ENCODE peak calls at places on chromosomes 11 and 22, in four cellular contexts. One of them, this sample, is unnamed.

GRCh38 chr11:95065336-95065735 is 1.4 kb upstream of the SRSF8 start:
- DNase-seq in HCT116: no peak
- DNase-seq in brain microvascular endothelial cell: no peak
- DNase-seq in fibroblast of the aortic adventitia: no peak
- DNase-seq in this sample: no peak

GRCh38 chr11:123195182-123196059 is at the start of gene CLMP:
- DNase-seq in HCT116: no peak
- DNase-seq in brain microvascular endothelial cell: no peak
- DNase-seq in fibroblast of the aortic adventitia: peak
- DNase-seq in this sample: no peak

GRCh38 chr11:92886243-92886905 is 83.1 kb upstream of the MTNR1B start:
- DNase-seq in HCT116: peak
- DNase-seq in brain microvascular endothelial cell: peak
- DNase-seq in fibroblast of the aortic adventitia: peak
- DNase-seq in this sample: no peak

GRCh38 chr11:3944198-3944597 is 88.7 kb downstream of the STIM1 start:
- DNase-seq in HCT116: no peak
- DNase-seq in brain microvascular endothelial cell: no peak
- DNase-seq in fibroblast of the aortic adventitia: peak
- DNase-seq in this sample: no peak

GRCh38 chr11:6925636-6926207 is 504 bp upstream of the ZNF215 start:
- DNase-seq in HCT116: peak
- DNase-seq in brain microvascular endothelial cell: no peak
- DNase-seq in fibroblast of the aortic adventitia: peak
- DNase-seq in this sample: no peak

GRCh38 chr11:32563600-32563959 is 20.1 kb upstream of the EIF3M start:
- DNase-seq in HCT116: no peak
- DNase-seq in brain microvascular endothelial cell: no peak
- DNase-seq in fibroblast of the aortic adventitia: no peak
- DNase-seq in this sample: no peak

GRCh38 chr11:71432761-71433647 is 15.2 kb downstream of the DHCR7 start:
- DNase-seq in HCT116: no peak
- DNase-seq in brain microvascular endothelial cell: no peak
- DNase-seq in fibroblast of the aortic adventitia: no peak
- DNase-seq in this sample: no peak

GRCh38 chr11:11931461-11932055 is 76.9 kb downstream of the DKK3 start:
- DNase-seq in HCT116: peak
- DNase-seq in brain microvascular endothelial cell: peak
- DNase-seq in fibroblast of the aortic adventitia: peak
- DNase-seq in this sample: no peak

GRCh38 chr11:3832816-3833215 is 7.9 kb downstream of the RHOG start:
- DNase-seq in HCT116: no peak
- DNase-seq in brain microvascular endothelial cell: no peak
- DNase-seq in fibroblast of the aortic adventitia: no peak
- DNase-seq in this sample: no peak

GRCh38 chr22:36055376-36056310 is 27.0 kb upstream of the RBFOX2 start:
- DNase-seq in HCT116: no peak
- DNase-seq in brain microvascular endothelial cell: peak
- DNase-seq in fibroblast of the aortic adventitia: no peak
- DNase-seq in this sample: no peak

GRCh38 chr22:35998748-35999147 is 29.9 kb downstream of the RBFOX2 start:
- DNase-seq in HCT116: no peak
- DNase-seq in brain microvascular endothelial cell: no peak
- DNase-seq in fibroblast of the aortic adventitia: no peak
- DNase-seq in this sample: no peak

GRCh38 chr11:44559207-44559943 is 6.1 kb upstream of the CD82 start:
- DNase-seq in HCT116: no peak
- DNase-seq in brain microvascular endothelial cell: no peak
- DNase-seq in fibroblast of the aortic adventitia: no peak
- DNase-seq in this sample: no peak

GRCh38 chr11:12287374-12288211 is 89.8 kb upstream of the PARVA start:
- DNase-seq in HCT116: peak
- DNase-seq in brain microvascular endothelial cell: peak
- DNase-seq in fibroblast of the aortic adventitia: peak
- DNase-seq in this sample: peak

GRCh38 chr22:47334596-47334995 is 572.1 kb downstream of the TBC1D22A start:
- DNase-seq in HCT116: no peak
- DNase-seq in brain microvascular endothelial cell: no peak
- DNase-seq in fibroblast of the aortic adventitia: no peak
- DNase-seq in this sample: no peak

GRCh38 chr11:46461461-46461927 is 69.9 kb upstream of the CHRM4 start:
- DNase-seq in HCT116: no peak
- DNase-seq in brain microvascular endothelial cell: no peak
- DNase-seq in fibroblast of the aortic adventitia: no peak
- DNase-seq in this sample: no peak

GRCh38 chr11:47591764-47592163 is 2.4 kb downstream of the C1QTNF4 start:
- DNase-seq in HCT116: no peak
- DNase-seq in brain microvascular endothelial cell: no peak
- DNase-seq in fibroblast of the aortic adventitia: no peak
- DNase-seq in this sample: no peak

GRCh38 chr11:31387379-31387778 is 17.7 kb downstream of the DNAJC24 start:
- DNase-seq in HCT116: no peak
- DNase-seq in brain microvascular endothelial cell: no peak
- DNase-seq in fibroblast of the aortic adventitia: no peak
- DNase-seq in this sample: no peak

GRCh38 chr22:23137905-23138520 is 3.8 kb downstream of the RSPH14 start:
- DNase-seq in HCT116: no peak
- DNase-seq in brain microvascular endothelial cell: no peak
- DNase-seq in fibroblast of the aortic adventitia: no peak
- DNase-seq in this sample: no peak

GRCh38 chr11:12330491-12331231 is 46.7 kb upstream of the PARVA start:
- DNase-seq in HCT116: no peak
- DNase-seq in brain microvascular endothelial cell: peak
- DNase-seq in fibroblast of the aortic adventitia: peak
- DNase-seq in this sample: no peak

GRCh38 chr11:13963169-13963948 is 836 bp downstream of the SPON1 start:
- DNase-seq in HCT116: no peak
- DNase-seq in brain microvascular endothelial cell: no peak
- DNase-seq in fibroblast of the aortic adventitia: peak
- DNase-seq in this sample: peak

GRCh38 chr11:122751298-122752070 is 86.8 kb upstream of the CRTAM start:
- DNase-seq in HCT116: no peak
- DNase-seq in brain microvascular endothelial cell: no peak
- DNase-seq in fibroblast of the aortic adventitia: peak
- DNase-seq in this sample: no peak

GRCh38 chr11:130827697-130828377 is 88.4 kb downstream of the SNX19 start:
- DNase-seq in HCT116: peak
- DNase-seq in brain microvascular endothelial cell: peak
- DNase-seq in fibroblast of the aortic adventitia: peak
- DNase-seq in this sample: no peak

GRCh38 chr11:107545101-107545514 is 20.4 kb downstream of the ALKBH8 start:
- DNase-seq in HCT116: peak
- DNase-seq in brain microvascular endothelial cell: peak
- DNase-seq in fibroblast of the aortic adventitia: peak
- DNase-seq in this sample: no peak

GRCh38 chr11:69674267-69674885 is 777 bp downstream of the LTO1 start:
- DNase-seq in HCT116: no peak
- DNase-seq in brain microvascular endothelial cell: peak
- DNase-seq in fibroblast of the aortic adventitia: peak
- DNase-seq in this sample: no peak

GRCh38 chr11:78190374-78190773 is 1.7 kb downstream of the USP35 start:
- DNase-seq in HCT116: no peak
- DNase-seq in brain microvascular endothelial cell: no peak
- DNase-seq in fibroblast of the aortic adventitia: no peak
- DNase-seq in this sample: no peak

GRCh38 chr11:2579315-2580060 is 120.3 kb downstream of the KCNQ1OT1 start:
- DNase-seq in HCT116: no peak
- DNase-seq in brain microvascular endothelial cell: no peak
- DNase-seq in fibroblast of the aortic adventitia: no peak
- DNase-seq in this sample: no peak

GRCh38 chr11:46381836-46382643 is 571 bp downstream of the MDK start:
- DNase-seq in HCT116: no peak
- DNase-seq in brain microvascular endothelial cell: no peak
- DNase-seq in fibroblast of the aortic adventitia: no peak
- DNase-seq in this sample: no peak

GRCh38 chr11:10725114-10725906 is 25.7 kb upstream of the CTR9 start:
- DNase-seq in HCT116: peak
- DNase-seq in brain microvascular endothelial cell: peak
- DNase-seq in fibroblast of the aortic adventitia: peak
- DNase-seq in this sample: no peak

GRCh38 chr11:111019931-111020381 is 225.6 kb upstream of the POU2AF2 start:
- DNase-seq in HCT116: no peak
- DNase-seq in brain microvascular endothelial cell: no peak
- DNase-seq in fibroblast of the aortic adventitia: peak
- DNase-seq in this sample: no peak

DNA sequence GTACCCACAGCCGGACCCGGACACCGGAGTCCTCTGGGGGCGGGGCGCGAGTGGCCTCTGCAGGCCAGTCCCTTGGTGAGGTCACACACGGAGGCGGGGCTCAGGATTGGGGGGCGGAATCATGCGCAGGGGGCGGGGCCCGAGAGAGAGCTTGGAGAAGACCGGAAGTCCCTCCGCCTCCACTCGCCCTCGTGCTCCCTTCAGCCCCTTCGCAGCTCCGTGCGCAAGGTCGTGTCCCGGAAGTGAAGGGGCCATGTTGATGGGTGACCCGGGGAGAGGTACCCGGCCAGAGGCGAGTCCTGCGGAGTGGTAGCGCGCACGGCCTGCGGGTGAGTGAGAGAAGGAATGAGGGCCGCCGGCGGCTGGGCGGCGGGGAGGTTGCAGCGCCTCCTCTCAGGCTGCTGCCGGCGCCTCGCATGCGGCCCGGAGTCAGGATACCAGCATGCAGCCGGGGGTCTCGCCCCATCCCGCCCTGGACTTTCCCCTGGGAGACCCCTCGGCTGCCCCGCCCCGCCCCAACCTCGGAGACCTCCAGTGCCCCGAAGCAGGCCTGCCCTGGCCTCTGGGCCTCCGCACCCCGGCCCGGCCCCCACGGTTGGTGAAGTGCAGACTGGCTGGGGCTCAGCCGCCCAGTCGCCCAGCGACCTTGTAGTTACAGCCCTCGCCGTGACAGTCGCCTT is at the start of gene MIEF1:
- DNase-seq in HCT116: peak
- DNase-seq in brain microvascular endothelial cell: peak
- DNase-seq in fibroblast of the aortic adventitia: peak
- DNase-seq in this sample: no peak
- H3K4me3 ChIP-seq in HCT116: peak
- H3K4me3 ChIP-seq in brain microvascular endothelial cell: peak
- H3K4me3 ChIP-seq in fibroblast of the aortic adventitia: peak
- H3K4me3 ChIP-seq in this sample: peak

GRCh38 chr22:25816522-25817059 is 74.6 kb downstream of the MYO18B start:
- DNase-seq in HCT116: no peak
- DNase-seq in brain microvascular endothelial cell: no peak
- DNase-seq in fibroblast of the aortic adventitia: no peak
- DNase-seq in this sample: no peak

GRCh38 chr22:25818541-25818940 is 76.6 kb downstream of the MYO18B start:
- DNase-seq in HCT116: no peak
- DNase-seq in brain microvascular endothelial cell: no peak
- DNase-seq in fibroblast of the aortic adventitia: no peak
- DNase-seq in this sample: no peak

GRCh38 chr22:25817092-25817943 is 75.3 kb downstream of the MYO18B start:
- DNase-seq in HCT116: no peak
- DNase-seq in brain microvascular endothelial cell: no peak
- DNase-seq in fibroblast of the aortic adventitia: no peak
- DNase-seq in this sample: no peak

GRCh38 chr22:25815561-25815960 is 73.6 kb downstream of the MYO18B start:
- DNase-seq in HCT116: no peak
- DNase-seq in brain microvascular endothelial cell: no peak
- DNase-seq in fibroblast of the aortic adventitia: no peak
- DNase-seq in this sample: no peak

DNA sequence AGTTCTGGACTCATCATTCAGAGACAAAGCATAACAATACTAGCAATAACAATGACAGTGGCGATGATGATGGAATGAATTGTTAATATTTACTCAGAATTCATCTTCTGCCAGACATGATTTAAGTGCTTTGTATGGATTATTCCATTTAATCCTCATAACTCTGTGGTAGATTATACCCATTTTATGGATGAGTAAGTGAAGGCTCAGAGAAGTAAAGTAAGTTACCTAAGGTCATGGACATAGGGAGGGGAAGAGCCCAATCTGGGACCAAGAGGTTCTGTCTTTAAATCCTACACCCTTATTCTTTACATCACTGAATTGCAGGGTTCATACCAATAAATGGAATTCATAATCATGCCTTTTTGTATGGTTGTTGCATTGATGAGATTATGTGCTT is 72.7 kb downstream of the MYO18B start:
- DNase-seq in HCT116: no peak
- DNase-seq in brain microvascular endothelial cell: no peak
- DNase-seq in fibroblast of the aortic adventitia: no peak
- DNase-seq in this sample: no peak
- H3K4me3 ChIP-seq in HCT116: no peak
- H3K4me3 ChIP-seq in brain microvascular endothelial cell: no peak
- H3K4me3 ChIP-seq in fibroblast of the aortic adventitia: no peak
- H3K4me3 ChIP-seq in this sample: no peak

DNA sequence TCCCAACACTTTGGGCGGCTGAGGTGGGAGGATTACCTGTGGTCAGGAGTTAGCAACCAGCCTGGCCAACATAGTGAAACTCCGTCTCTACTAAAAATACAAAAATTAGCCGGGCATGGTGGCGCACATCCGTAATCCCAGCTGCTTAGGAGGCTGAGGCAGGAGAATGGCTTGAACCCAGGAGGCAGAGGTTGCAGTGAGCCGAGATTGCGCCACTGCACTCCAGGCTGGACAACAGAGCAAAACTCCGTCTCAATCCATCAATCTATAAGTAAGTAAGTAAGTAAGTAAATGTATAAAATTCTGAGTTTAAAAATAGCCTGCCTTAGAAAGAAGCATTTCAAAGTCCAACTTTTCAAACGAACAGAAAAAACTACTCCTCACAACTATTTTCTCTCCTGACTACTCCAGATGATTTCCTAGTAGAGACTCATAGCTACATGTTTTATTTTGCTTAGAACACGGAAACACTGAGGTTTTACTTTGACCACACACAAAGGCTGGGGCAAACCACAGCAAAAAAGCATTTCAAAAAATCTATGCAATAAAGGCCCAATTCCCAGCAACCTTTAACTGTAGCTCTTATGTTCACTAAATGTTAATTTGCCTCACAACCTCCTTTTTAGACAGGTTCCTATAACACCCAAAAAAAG is 16.3 kb downstream of the SPTY2D1 start:
- DNase-seq in HCT116: no peak
- DNase-seq in brain microvascular endothelial cell: peak
- DNase-seq in fibroblast of the aortic adventitia: peak
- DNase-seq in this sample: no peak
- H3K4me3 ChIP-seq in HCT116: no peak
- H3K4me3 ChIP-seq in brain microvascular endothelial cell: no peak
- H3K4me3 ChIP-seq in fibroblast of the aortic adventitia: peak
- H3K4me3 ChIP-seq in this sample: no peak

GRCh38 chr11:118000067-118000849 is 14.1 kb downstream of the IL10RA start:
- DNase-seq in HCT116: no peak
- DNase-seq in brain microvascular endothelial cell: no peak
- DNase-seq in fibroblast of the aortic adventitia: no peak
- DNase-seq in this sample: no peak

GRCh38 chr11:117999354-117999993 is 13.3 kb downstream of the IL10RA start:
- DNase-seq in HCT116: no peak
- DNase-seq in brain microvascular endothelial cell: no peak
- DNase-seq in fibroblast of the aortic adventitia: no peak
- DNase-seq in this sample: no peak

GRCh38 chr11:117997436-117998200 is 11.4 kb downstream of the IL10RA start:
- DNase-seq in HCT116: no peak
- DNase-seq in brain microvascular endothelial cell: no peak
- DNase-seq in fibroblast of the aortic adventitia: no peak
- DNase-seq in this sample: no peak

GRCh38 chr11:117998664-117999353 is 12.6 kb downstream of the IL10RA start:
- DNase-seq in HCT116: no peak
- DNase-seq in brain microvascular endothelial cell: no peak
- DNase-seq in fibroblast of the aortic adventitia: no peak
- DNase-seq in this sample: no peak

GRCh38 chr11:117998201-117998579 is 12.0 kb downstream of the IL10RA start:
- DNase-seq in HCT116: no peak
- DNase-seq in brain microvascular endothelial cell: no peak
- DNase-seq in fibroblast of the aortic adventitia: no peak
- DNase-seq in this sample: no peak
- H3K4me3 ChIP-seq in HCT116: no peak
- H3K4me3 ChIP-seq in brain microvascular endothelial cell: no peak
- H3K4me3 ChIP-seq in fibroblast of the aortic adventitia: no peak
- H3K4me3 ChIP-seq in this sample: no peak

This sample was measured in vagina.